ENCODE peak calls at places on chromosome 10, in four cellular contexts. E, H, J and F are unnamed samples. For H3K36me3, the result is how much of the 10 kb centered on the place peaks cover.

GRCh38 chr10:84310470-84310869 is 17.9 kb upstream of the CCSER2 start:
- DNase-seq in E (no peak), H (no peak), J (no peak), F (no peak)

GRCh38 chr10:115129752-115130151 is 36.6 kb downstream of the ATRNL1 start:
- DNase-seq in E (no peak), H (no peak), J (no peak), F (peak)

GRCh38 chr10:112912441-112912911 is 37.6 kb upstream of the TCF7L2 start:
- DNase-seq in E (no peak), H (no peak), J (no peak), F (peak)

GRCh38 chr10:31896972-31897384 is 31.7 kb downstream of the ARHGAP12 start:
- DNase-seq in E (no peak), H (no peak), J (no peak), F (no peak)

GRCh38 chr10:31709501-31709900 is 219.1 kb downstream of the ARHGAP12 start:
- DNase-seq in E (no peak), H (no peak), J (no peak), F (no peak)

GRCh38 chr10:126199221-126199998 is 188.9 kb downstream of the ADAM12 start:
- DNase-seq in E (no peak), H (no peak), J (peak), F (no peak)

GRCh38 chr10:98349508-98349922 is 65.5 kb downstream of the PYROXD2 start:
- DNase-seq in E (no peak), H (no peak), J (no peak), F (no peak)

GRCh38 chr10:132489704-132490534 is 47.7 kb upstream of the INPP5A start:
- DNase-seq in E (no peak), H (no peak), J (no peak), F (no peak)

GRCh38 chr10:4355346-4355745 is 470.7 kb upstream of the AKR1E2 start:
- DNase-seq in E (no peak), H (no peak), J (no peak), F (no peak)

GRCh38 chr10:78860260-78860914 is 208.4 kb upstream of the ZMIZ1 start:
- DNase-seq in E (no peak), H (peak), J (no peak), F (no peak)

GRCh38 chr10:68327889-68328786 is 3.7 kb upstream of the HNRNPH3 start:
- DNase-seq in E (no peak), H (no peak), J (no peak), F (peak)

GRCh38 chr10:90856964-90857634 is 740 bp downstream of the HTR7 start:
- DNase-seq in E (no peak), H (peak), J (no peak), F (no peak)

GRCh38 chr10:121244791-121245190 is 353.5 kb downstream of the FGFR2 start:
- DNase-seq in E (no peak), H (no peak), J (no peak), F (no peak)

GRCh38 chr10:60314306-60314940 is 75.3 kb downstream of the ANK3 start:
- DNase-seq in E (no peak), H (no peak), J (no peak), F (no peak)

GRCh38 chr10:52146766-52147165 is 167.3 kb upstream of the DKK1 start:
- DNase-seq in E (no peak), H (no peak), J (no peak), F (no peak)

GRCh38 chr10:76301950-76302349 is 870.5 kb downstream of the LRMDA start:
- DNase-seq in E (no peak), H (no peak), J (no peak), F (peak)

GRCh38 chr10:3339531-3339950 is 167.0 kb upstream of the PITRM1 start:
- DNase-seq in E (no peak), H (no peak), J (no peak), F (no peak)

GRCh38 chr10:73801253-73801590 is 10.2 kb downstream of the NDST2 start:
- DNase-seq in E (no peak), H (no peak), J (no peak), F (no peak)
- H3K36me3 ChIP-seq in E (under half), H (under half), J (half or more), F (under half)

GRCh38 chr10:12873172-12873571 is 128.3 kb downstream of the CCDC3 start:
- DNase-seq in E (no peak), H (no peak), J (no peak), F (no peak)

GRCh38 chr10:12872577-12872976 is 128.9 kb downstream of the CCDC3 start:
- DNase-seq in E (no peak), H (no peak), J (no peak), F (no peak)

GRCh38 chr10:12876266-12876665 is 125.2 kb downstream of the CCDC3 start:
- DNase-seq in E (no peak), H (no peak), J (no peak), F (no peak)

GRCh38 chr10:12874501-12874900 is 127.0 kb downstream of the CCDC3 start:
- DNase-seq in E (no peak), H (no peak), J (no peak), F (no peak)

DNA sequence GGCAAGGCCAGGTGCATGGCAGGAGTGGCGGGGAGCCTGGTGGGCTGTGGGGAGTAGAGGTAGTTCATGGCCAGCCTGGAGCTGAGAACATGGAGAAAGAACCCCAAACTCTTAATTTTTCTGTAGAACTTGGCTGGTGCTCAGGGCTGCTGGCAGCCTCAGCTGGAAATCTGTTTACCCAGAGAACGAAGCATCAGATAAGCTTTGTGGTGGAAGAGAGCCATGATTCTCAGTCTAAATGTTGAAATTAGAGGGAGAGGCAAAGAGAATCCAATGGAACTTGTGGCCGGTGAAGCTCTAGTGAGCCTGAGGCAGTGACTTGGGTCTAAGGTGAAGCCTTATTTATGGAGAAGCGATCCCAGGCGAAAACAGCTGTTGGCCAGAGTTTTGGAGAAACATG is 126.4 kb downstream of the CCDC3 start:
- DNase-seq in E (no peak), H (no peak), J (no peak), F (no peak)
- TF ChIP-seq BRCA1 in E (no peak), H (no peak), J (no peak), F (no peak)

DNA sequence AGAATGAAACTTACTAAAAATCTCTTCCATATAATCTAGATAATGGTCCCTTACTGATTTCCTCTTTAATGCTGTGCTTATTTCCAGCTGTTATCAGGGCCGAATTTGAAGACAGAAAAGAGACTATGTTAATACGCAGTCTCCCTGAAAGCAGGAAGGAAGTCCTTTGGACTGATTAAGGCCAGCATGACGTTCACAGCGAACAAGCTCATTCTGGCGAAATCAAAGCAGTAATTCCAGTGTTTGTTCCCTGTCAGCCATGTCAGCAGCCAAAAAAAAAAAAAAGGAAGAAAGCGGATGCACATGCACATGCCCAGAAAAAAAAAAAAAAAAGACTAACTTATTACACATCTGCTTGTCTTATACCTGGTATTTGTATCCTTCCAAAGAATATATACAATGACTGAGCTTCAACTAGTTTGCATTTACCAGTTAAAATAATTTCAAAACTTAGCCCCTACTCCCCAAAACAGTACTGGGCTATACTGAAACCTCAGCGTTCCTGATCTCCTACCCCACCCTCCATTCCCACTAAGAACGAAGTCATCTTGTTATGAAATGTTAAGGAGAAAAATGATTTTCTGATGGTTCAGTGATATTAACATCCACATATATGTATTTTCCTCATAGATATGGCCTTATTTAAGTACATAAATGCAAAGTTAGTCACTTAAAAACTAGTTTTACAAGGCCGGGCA is 29.0 kb upstream of the ANAPC16 start:
- DNase-seq in E (no peak), H (no peak), J (no peak), F (no peak)
- TF ChIP-seq YY1 in E (no peak), H (no peak), J (no peak), F (no peak)

DNA sequence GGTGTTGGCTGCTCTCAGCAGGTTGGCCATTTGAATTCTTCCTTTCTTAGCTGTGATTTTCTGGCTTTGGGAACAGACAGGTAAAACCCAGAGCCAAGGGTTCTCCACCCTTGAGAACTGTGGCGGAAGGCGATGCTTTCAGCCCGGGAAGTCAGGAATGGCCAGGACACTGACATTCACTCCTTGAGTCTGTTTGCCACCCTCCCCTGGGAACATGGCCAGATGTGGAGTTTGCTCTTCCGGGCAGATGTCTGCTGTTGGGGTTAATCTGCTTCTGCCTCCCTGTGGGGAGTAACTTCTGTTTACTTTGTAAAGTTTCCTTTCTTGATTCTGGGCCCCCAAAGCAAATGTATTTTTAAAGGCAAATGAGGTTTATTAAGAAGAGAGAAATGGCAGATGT is 17.7 kb downstream of the GATA3 start:
- DNase-seq in E (no peak), H (no peak), J (no peak), F (no peak)
- H3K36me3 ChIP-seq in E (under half), H (under half), J (under half), F (under half)

GRCh38 chr10:127945335-127945734 is 38.4 kb downstream of the PTPRE start:
- DNase-seq in E (no peak), H (no peak), J (no peak), F (no peak)
- TF ChIP-seq BRCA1 in E (no peak), H (no peak), J (no peak), F (no peak)